ENCODE peak calls at places on chromosomes 1 and 21, in eight cellular contexts. X is DND-41, V is endodermal cell, N is IMR-90, W is sigmoid colon, J is OCI-LY7, A is tibial nerve, F is uterus. R is an unnamed sample.
A peak's percentile ranks its signal among the peaks of the same experiment; 100 is the strongest.

GRCh38 chr1:33960496-33960895 is 96.6 kb downstream of the HMGB4 start:
- DNase-seq in X (no peak), V (no peak), N (no peak), W (no peak), J (no peak), A (no peak), F (no peak), R (no peak)

GRCh38 chr1:112033422-112034120 is 44.1 kb upstream of the KCND3 start:
- DNase-seq in X (no peak), V (no peak), N (no peak), W (no peak), J (no peak), A (no peak), F (no peak), R (no peak)

GRCh38 chr1:22750671-22751016 is 40.0 kb downstream of the EPHB2 start:
- DNase-seq in X (no peak), V (no peak), N (no peak), W (no peak), J (no peak), A (no peak), F (no peak), R (no peak)

GRCh38 chr1:219445864-219446263 is 167.0 kb downstream of the ZC3H11B start:
- DNase-seq in X (no peak), V (no peak), N (no peak), W (no peak), J (no peak), A (no peak), F (no peak), R (no peak)

GRCh38 chr1:226176870-226177269 is 9.7 kb downstream of the ACBD3 start:
- DNase-seq in X (no peak), V (no peak), N (no peak), W (no peak), J (no peak), A (no peak), F (no peak), R (no peak)

GRCh38 chr21:41926068-41926806 is 27.6 kb downstream of the C2CD2 start:
- DNase-seq in X (peak; percentile 68), V (peak; percentile 68), N (peak; percentile 66), W (peak; percentile 57), J (peak; percentile 82), A (no peak), F (no peak), R (no peak)

GRCh38 chr1:240967070-240967724 is 355.2 kb upstream of the GREM2 start:
- DNase-seq in X (no peak), V (no peak), N (peak; percentile 0), W (no peak), J (no peak), A (no peak), F (no peak), R (no peak)

GRCh38 chr1:155060736-155061135 is 2.8 kb upstream of the EFNA4 start:
- DNase-seq in X (no peak), V (no peak), N (no peak), W (no peak), J (no peak), A (no peak), F (no peak), R (no peak)

GRCh38 chr1:21165632-21166031 is 11.1 kb downstream of the EIF4G3 start:
- DNase-seq in X (no peak), V (no peak), N (peak; percentile 56), W (no peak), J (no peak), A (no peak), F (no peak), R (no peak)

GRCh38 chr1:190262538-190262937 is 215.1 kb downstream of the BRINP3 start:
- DNase-seq in X (no peak), V (no peak), N (no peak), W (no peak), J (no peak), A (no peak), F (no peak), R (no peak)

GRCh38 chr1:9293512-9294439 is 1.1 kb downstream of the SPSB1 start:
- DNase-seq in X (peak; percentile 62), V (peak; percentile 73), N (peak; percentile 48), W (no peak), J (peak; percentile 47), A (no peak), F (no peak), R (peak; percentile 75)

GRCh38 chr1:205416326-205416725 is 5.5 kb downstream of the LEMD1 start:
- DNase-seq in X (no peak), V (no peak), N (no peak), W (no peak), J (no peak), A (no peak), F (no peak), R (no peak)

GRCh38 chr1:230495891-230496385 is 69.8 kb upstream of the PGBD5 start:
- DNase-seq in X (no peak), V (no peak), N (no peak), W (no peak), J (no peak), A (no peak), F (no peak), R (no peak)

GRCh38 chr21:43271452-43272020 is 102.7 kb downstream of the CRYAA start:
- DNase-seq in X (no peak), V (no peak), N (no peak), W (no peak), J (no peak), A (no peak), F (no peak), R (peak; percentile 9)

GRCh38 chr1:199010933-199011332 is 372.1 kb downstream of the PTPRC start:
- DNase-seq in X (peak; percentile 25), V (no peak), N (peak; percentile 75), W (no peak), J (no peak), A (no peak), F (no peak), R (no peak)

GRCh38 chr1:203593143-203593542 is 33.5 kb upstream of the ATP2B4 start:
- DNase-seq in X (no peak), V (no peak), N (no peak), W (no peak), J (no peak), A (no peak), F (no peak), R (no peak)

GRCh38 chr1:182507685-182508084 is 57.7 kb downstream of the RGSL1 start:
- DNase-seq in X (no peak), V (no peak), N (no peak), W (no peak), J (no peak), A (no peak), F (no peak), R (no peak)

GRCh38 chr1:223143760-223144248 is 756 bp upstream of the TLR5 start:
- DNase-seq in X (peak; percentile 27), V (no peak), N (no peak), W (peak; percentile 71), J (no peak), A (no peak), F (peak; percentile 25), R (peak; percentile 58)

GRCh38 chr1:205849619-205850355 is at the start of gene PM20D1:
- DNase-seq in X (no peak), V (peak; percentile 58), N (peak; percentile 69), W (peak; percentile 86), J (peak; percentile 94), A (peak; percentile 28), F (peak; percentile 67), R (peak; percentile 65)

GRCh38 chr1:225886159-225887029 is 2.6 kb downstream of the LEFTY1 start:
- DNase-seq in X (no peak), V (no peak), N (peak; percentile 24), W (no peak), J (no peak), A (no peak), F (no peak), R (peak; percentile 26)

GRCh38 chr1:197903196-197903514 is 725 bp downstream of the C1orf53 start:
- DNase-seq in X (no peak), V (no peak), N (no peak), W (no peak), J (no peak), A (no peak), F (no peak), R (no peak)

GRCh38 chr1:147851149-147851548 is 51.4 kb upstream of the GJA8 start:
- DNase-seq in X (no peak), V (no peak), N (peak; percentile 13), W (no peak), J (no peak), A (no peak), F (no peak), R (no peak)

GRCh38 chr1:47621483-47621882 is 183.6 kb downstream of the FOXD2 start:
- DNase-seq in X (no peak), V (no peak), N (no peak), W (no peak), J (no peak), A (no peak), F (no peak), R (no peak)

DNA sequence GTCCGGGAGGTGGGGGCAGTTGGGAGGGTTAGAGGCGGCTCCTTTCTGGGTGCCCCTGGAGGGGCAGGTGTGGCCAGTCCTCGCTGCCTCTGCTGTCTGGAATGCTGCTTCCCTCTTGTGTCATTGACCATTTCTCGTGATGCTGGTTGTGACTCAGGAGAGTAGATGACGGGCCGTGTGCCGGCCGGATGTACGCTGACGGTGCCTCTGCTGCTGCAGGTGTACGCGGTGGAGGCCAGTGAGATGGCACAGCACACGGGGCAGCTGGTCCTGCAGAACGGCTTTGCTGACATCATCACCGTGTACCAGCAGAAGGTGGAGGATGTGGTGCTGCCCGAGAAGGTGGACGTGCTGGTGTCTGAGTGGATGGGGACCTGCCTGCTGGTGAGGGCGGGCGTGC is 13.9 kb downstream of the PRMT2 start:
- DNase-seq in X (no peak), V (no peak), N (no peak), W (no peak), J (no peak), A (no peak), F (no peak), R (no peak)
- H3K36me3 ChIP-seq in X (peaks cover 98% of the 10 kb centered on the region), V (peaks cover 84% of the 10 kb centered on the region), N (peaks cover 79% of the 10 kb centered on the region), W (peaks cover 73% of the 10 kb centered on the region), J (peaks cover 30% of the 10 kb centered on the region), A (peaks cover 4% of the 10 kb centered on the region), F (no peaks in the 10 kb centered on the region), R (peaks cover 6% of the 10 kb centered on the region)

GRCh38 chr1:207259391-207259790 is 62.1 kb upstream of the CD55 start:
- DNase-seq in X (no peak), V (peak; percentile 65), N (peak; percentile 19), W (no peak), J (no peak), A (no peak), F (no peak), R (no peak)
- TF ChIP-seq CTCF in X (peak; percentile 11), V (peak; percentile 75), N (peak; percentile 45), W (no peak), J (no peak), A (peak; percentile 19), F (no peak), R (peak; percentile 33)

GRCh38 chr1:222045816-222046215 is 303.9 kb upstream of the DUSP10 start:
- DNase-seq in X (no peak), V (no peak), N (no peak), W (no peak), J (no peak), A (no peak), F (no peak), R (no peak)
- H3K27ac ChIP-seq in X (no peak overlapping the region), V (no peak overlapping the region), N (no peak overlapping the region), W (no peak overlapping the region), J (no peak overlapping the region), A (no peak overlapping the region), F (no peak overlapping the region), R (no peak overlapping the region)

DNA sequence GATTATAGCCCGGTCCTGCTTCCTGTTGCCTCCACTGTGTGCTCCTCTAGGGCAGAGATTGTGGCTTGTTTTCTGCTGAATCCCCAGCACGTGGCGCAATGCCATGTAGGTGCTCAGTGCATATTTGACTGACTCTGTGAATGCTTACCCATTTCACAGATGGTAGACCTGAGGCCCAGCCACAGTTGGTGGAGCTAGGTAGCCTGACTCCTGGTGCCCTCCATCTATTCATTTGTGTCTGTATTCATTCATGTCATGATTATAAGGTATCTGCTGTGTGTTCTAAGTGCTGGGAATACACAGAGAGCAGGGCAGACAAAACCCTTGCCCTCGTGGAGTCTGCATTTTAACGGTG is 22.5 kb downstream of the TNFRSF1B start:
- DNase-seq in X (no peak), V (no peak), N (no peak), W (no peak), J (no peak), A (no peak), F (no peak), R (no peak)
- H3K36me3 ChIP-seq in X (no peaks in the 10 kb centered on the region), V (no peaks in the 10 kb centered on the region), N (peaks cover 17% of the 10 kb centered on the region), W (no peaks in the 10 kb centered on the region), J (no peaks in the 10 kb centered on the region), A (no peaks in the 10 kb centered on the region), F (no peaks in the 10 kb centered on the region), R (no peaks in the 10 kb centered on the region)